ENCODE peak calls at places on chromosomes 13 and 19, in four cellular contexts. N, E, U and F are unnamed samples.

GRCh38 chr19:5718032-5718578 is 1.8 kb downstream of the LONP1 start:
- DNase-seq in E (no peak), N (no peak), U (no peak), F (peak)

GRCh38 chr13:111387945-111388600 is 67.6 kb downstream of the TEX29 start:
- DNase-seq in U (no peak), N (no peak), E (no peak), F (no peak)

GRCh38 chr13:32023698-32024097 is 7.9 kb upstream of the FRY start:
- DNase-seq in U (no peak), E (no peak), N (no peak), F (no peak)

GRCh38 chr13:44523176-44524017 is 52.7 kb downstream of the TSC22D1 start:
- DNase-seq in N (peak), E (no peak), U (no peak), F (no peak)

GRCh38 chr19:46624958-46625661 is at the start of gene PTGIR:
- DNase-seq in U (no peak), N (no peak), E (peak), F (peak)

GRCh38 chr19:4277051-4277700 is 1.9 kb upstream of the SHD start:
- DNase-seq in N (no peak), E (no peak), U (no peak), F (no peak)

GRCh38 chr19:45492627-45493470 is 4.0 kb downstream of the RTN2 start:
- DNase-seq in N (no peak), E (no peak), U (no peak), F (no peak)

GRCh38 chr19:17716309-17716929 is 2.9 kb upstream of the MAP1S start:
- DNase-seq in E (no peak), N (no peak), U (no peak), F (no peak)

GRCh38 chr13:48749144-48749543 is 95.4 kb downstream of the CYSLTR2 start:
- DNase-seq in N (no peak), U (no peak), E (no peak), F (no peak)

GRCh38 chr13:42494157-42494556 is 79.8 kb upstream of the TNFSF11 start:
- DNase-seq in U (no peak), N (no peak), E (no peak), F (no peak)

GRCh38 chr19:18513868-18514267 is 8.0 kb downstream of the ELL start:
- DNase-seq in U (no peak), E (no peak), N (no peak), F (no peak)

GRCh38 chr13:94967183-94968039 is 255.1 kb upstream of the SOX21 start:
- DNase-seq in N (no peak), E (no peak), U (no peak), F (peak)

GRCh38 chr19:53365899-53366493 is 491 bp downstream of the ZNF525 start:
- DNase-seq in U (no peak), N (peak), E (peak), F (no peak)

GRCh38 chr19:13861392-13861713 is 15.6 kb upstream of the NANOS3 start:
- DNase-seq in U (no peak), E (no peak), N (no peak), F (no peak)

GRCh38 chr13:27770809-27771208 is 21.5 kb upstream of the GSX1 start:
- DNase-seq in U (no peak), E (no peak), N (peak), F (no peak)

GRCh38 chr19:2494447-2495129 is 18.7 kb downstream of the GADD45B start:
- DNase-seq in E (peak), N (peak), U (peak), F (peak)

GRCh38 chr19:2032296-2032941 is 16.9 kb upstream of the BTBD2 start:
- DNase-seq in E (peak), N (peak), U (peak), F (peak)

GRCh38 chr19:35307990-35308389 is 16.0 kb downstream of the MAG start:
- DNase-seq in U (no peak), E (no peak), N (no peak), F (no peak)

GRCh38 chr13:40406405-40407138 is 259.9 kb downstream of the FOXO1 start:
- DNase-seq in N (peak), E (no peak), U (no peak), F (no peak)

GRCh38 chr13:47374741-47375140 is 477.9 kb upstream of the HTR2A start:
- DNase-seq in N (no peak), E (no peak), U (no peak), F (no peak)

GRCh38 chr19:12145348-12145747 is 5.2 kb upstream of the ZNF20 start:
- DNase-seq in N (no peak), U (no peak), E (no peak), F (no peak)

GRCh38 chr13:19818223-19818842 is 35.6 kb upstream of the PSPC1 start:
- DNase-seq in U (peak), N (no peak), E (no peak), F (no peak)

GRCh38 chr19:13848811-13849241 is 28.1 kb upstream of the NANOS3 start:
- DNase-seq in U (no peak), N (no peak), E (no peak), F (no peak)

GRCh38 chr19:40745402-40745780 is 4.9 kb downstream of the ACTMAP start:
- DNase-seq in N (no peak), U (no peak), E (no peak), F (no peak)

GRCh38 chr13:104534847-104535246 is 1468.6 kb upstream of the SLC10A2 start:
- DNase-seq in N (no peak), U (no peak), E (no peak), F (no peak)

GRCh38 chr19:49441210-49441959 is at the start of gene SLC17A7:
- DNase-seq in N (peak), E (peak), U (no peak), F (no peak)

GRCh38 chr13:24709186-24709913 is 29.1 kb downstream of the ATP12A start:
- DNase-seq in E (no peak), U (peak), N (no peak), F (peak)